ENCODE peak calls at places on chromosomes 6 and 20, in ten cellular contexts. One of them, this sample, is unnamed.

GRCh38 chr6:88013015-88013414 is 34.6 kb upstream of the SPACA1 start:
- DNase-seq in AG10803: no peak
- DNase-seq in brain microvascular endothelial cell: no peak
- DNase-seq in spleen: no peak
- DNase-seq in ascending aorta: no peak
- DNase-seq in nephron progenitor cell: no peak
- DNase-seq in GM20000: peak
- DNase-seq in heart left ventricle: no peak
- DNase-seq in H9: no peak
- DNase-seq in left ventricle myocardium inferior: no peak
- DNase-seq in this sample: no peak

GRCh38 chr6:411402-412145 is 20.0 kb downstream of the IRF4 start:
- DNase-seq in brain microvascular endothelial cell: no peak
- DNase-seq in AG10803: no peak
- DNase-seq in nephron progenitor cell: peak
- DNase-seq in GM20000: no peak
- DNase-seq in left ventricle myocardium inferior: no peak
- DNase-seq in spleen: no peak
- DNase-seq in H9: no peak
- DNase-seq in ascending aorta: no peak
- DNase-seq in heart left ventricle: no peak
- DNase-seq in this sample: no peak

GRCh38 chr20:24739751-24740150 is 209.3 kb upstream of the CST7 start:
- DNase-seq in heart left ventricle: no peak
- DNase-seq in brain microvascular endothelial cell: no peak
- DNase-seq in nephron progenitor cell: no peak
- DNase-seq in H9: no peak
- DNase-seq in left ventricle myocardium inferior: no peak
- DNase-seq in ascending aorta: no peak
- DNase-seq in spleen: no peak
- DNase-seq in AG10803: no peak
- DNase-seq in GM20000: no peak
- DNase-seq in this sample: no peak

GRCh38 chr6:845581-845980 is 152.6 kb upstream of the EXOC2 start:
- DNase-seq in H9: no peak
- DNase-seq in heart left ventricle: no peak
- DNase-seq in brain microvascular endothelial cell: no peak
- DNase-seq in ascending aorta: no peak
- DNase-seq in spleen: no peak
- DNase-seq in AG10803: no peak
- DNase-seq in left ventricle myocardium inferior: no peak
- DNase-seq in GM20000: no peak
- DNase-seq in nephron progenitor cell: no peak
- DNase-seq in this sample: no peak

GRCh38 chr6:127554435-127555006 is 22.5 kb upstream of the C6orf58 start:
- DNase-seq in spleen: no peak
- DNase-seq in ascending aorta: no peak
- DNase-seq in left ventricle myocardium inferior: no peak
- DNase-seq in heart left ventricle: no peak
- DNase-seq in brain microvascular endothelial cell: peak
- DNase-seq in H9: peak
- DNase-seq in GM20000: peak
- DNase-seq in AG10803: peak
- DNase-seq in nephron progenitor cell: no peak
- DNase-seq in this sample: no peak

GRCh38 chr6:82273295-82273694 is 25.8 kb upstream of the IBTK start:
- DNase-seq in AG10803: no peak
- DNase-seq in ascending aorta: no peak
- DNase-seq in spleen: no peak
- DNase-seq in brain microvascular endothelial cell: no peak
- DNase-seq in nephron progenitor cell: no peak
- DNase-seq in GM20000: no peak
- DNase-seq in H9: no peak
- DNase-seq in left ventricle myocardium inferior: no peak
- DNase-seq in heart left ventricle: no peak
- DNase-seq in this sample: no peak

GRCh38 chr6:119105262-119105661 is 26.8 kb upstream of the FAM184A start:
- DNase-seq in left ventricle myocardium inferior: no peak
- DNase-seq in H9: no peak
- DNase-seq in AG10803: no peak
- DNase-seq in brain microvascular endothelial cell: no peak
- DNase-seq in spleen: no peak
- DNase-seq in nephron progenitor cell: no peak
- DNase-seq in heart left ventricle: no peak
- DNase-seq in ascending aorta: no peak
- DNase-seq in GM20000: no peak
- DNase-seq in this sample: no peak

GRCh38 chr6:27619436-27619835 is 146.5 kb upstream of the ZNF184 start:
- DNase-seq in nephron progenitor cell: no peak
- DNase-seq in spleen: no peak
- DNase-seq in GM20000: no peak
- DNase-seq in AG10803: no peak
- DNase-seq in heart left ventricle: no peak
- DNase-seq in H9: no peak
- DNase-seq in brain microvascular endothelial cell: no peak
- DNase-seq in ascending aorta: no peak
- DNase-seq in left ventricle myocardium inferior: no peak
- DNase-seq in this sample: no peak

GRCh38 chr6:3811191-3811590 is 38.0 kb upstream of the FAM50B start:
- DNase-seq in heart left ventricle: no peak
- DNase-seq in AG10803: no peak
- DNase-seq in left ventricle myocardium inferior: no peak
- DNase-seq in GM20000: no peak
- DNase-seq in nephron progenitor cell: no peak
- DNase-seq in ascending aorta: no peak
- DNase-seq in brain microvascular endothelial cell: no peak
- DNase-seq in spleen: no peak
- DNase-seq in H9: no peak
- DNase-seq in this sample: no peak

GRCh38 chr6:20916081-20916480 is 381.8 kb downstream of the CDKAL1 start:
- DNase-seq in H9: no peak
- DNase-seq in GM20000: no peak
- DNase-seq in AG10803: peak
- DNase-seq in spleen: no peak
- DNase-seq in nephron progenitor cell: no peak
- DNase-seq in ascending aorta: no peak
- DNase-seq in heart left ventricle: no peak
- DNase-seq in left ventricle myocardium inferior: no peak
- DNase-seq in brain microvascular endothelial cell: peak
- DNase-seq in this sample: no peak

GRCh38 chr20:39036011-39036410 is 73.9 kb downstream of the DHX35 start:
- DNase-seq in ascending aorta: no peak
- DNase-seq in GM20000: no peak
- DNase-seq in spleen: no peak
- DNase-seq in H9: no peak
- DNase-seq in brain microvascular endothelial cell: peak
- DNase-seq in AG10803: peak
- DNase-seq in left ventricle myocardium inferior: no peak
- DNase-seq in heart left ventricle: no peak
- DNase-seq in nephron progenitor cell: no peak
- DNase-seq in this sample: no peak

GRCh38 chr6:71388068-71388744 is 99.6 kb downstream of the OGFRL1 start:
- DNase-seq in heart left ventricle: no peak
- DNase-seq in GM20000: no peak
- DNase-seq in nephron progenitor cell: no peak
- DNase-seq in spleen: no peak
- DNase-seq in ascending aorta: no peak
- DNase-seq in H9: no peak
- DNase-seq in brain microvascular endothelial cell: no peak
- DNase-seq in left ventricle myocardium inferior: no peak
- DNase-seq in AG10803: no peak
- DNase-seq in this sample: no peak

GRCh38 chr6:131136021-131136847 is 967 bp downstream of the AKAP7 start:
- DNase-seq in heart left ventricle: no peak
- DNase-seq in nephron progenitor cell: no peak
- DNase-seq in AG10803: peak
- DNase-seq in left ventricle myocardium inferior: no peak
- DNase-seq in GM20000: no peak
- DNase-seq in brain microvascular endothelial cell: peak
- DNase-seq in spleen: no peak
- DNase-seq in ascending aorta: no peak
- DNase-seq in H9: no peak
- DNase-seq in this sample: no peak

GRCh38 chr6:52995913-52996685 is 1.0 kb upstream of the GSTA4 start:
- DNase-seq in AG10803: peak
- DNase-seq in nephron progenitor cell: peak
- DNase-seq in spleen: peak
- DNase-seq in H9: peak
- DNase-seq in brain microvascular endothelial cell: peak
- DNase-seq in ascending aorta: no peak
- DNase-seq in GM20000: no peak
- DNase-seq in heart left ventricle: peak
- DNase-seq in left ventricle myocardium inferior: peak
- DNase-seq in this sample: peak

GRCh38 chr6:138724015-138724414 is 49.6 kb upstream of the CCDC28A start:
- DNase-seq in AG10803: peak
- DNase-seq in heart left ventricle: peak
- DNase-seq in spleen: no peak
- DNase-seq in brain microvascular endothelial cell: peak
- DNase-seq in GM20000: no peak
- DNase-seq in left ventricle myocardium inferior: peak
- DNase-seq in H9: no peak
- DNase-seq in nephron progenitor cell: no peak
- DNase-seq in ascending aorta: no peak
- DNase-seq in this sample: no peak

DNA sequence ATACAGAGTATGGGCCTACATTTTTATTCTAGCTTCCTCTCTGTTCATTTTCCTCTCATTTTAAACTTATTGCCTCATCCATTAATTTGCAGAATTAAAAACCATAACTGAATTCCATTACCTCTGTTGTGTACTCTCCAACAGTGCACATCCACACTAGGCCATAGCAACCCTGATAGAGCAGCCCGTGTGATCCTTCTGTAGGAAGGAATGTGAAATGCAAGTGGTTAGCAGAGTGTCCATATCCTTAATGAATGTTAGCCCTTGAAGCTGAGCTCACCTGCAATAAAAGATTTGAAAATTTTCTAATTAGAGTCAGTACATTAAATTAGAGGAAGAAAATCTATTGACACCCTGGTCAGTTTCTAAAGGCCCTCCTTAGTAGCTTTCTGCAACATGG is 6.5 kb upstream of the GRIK2 start:
- DNase-seq in left ventricle myocardium inferior: no peak
- DNase-seq in AG10803: no peak
- DNase-seq in H9: peak
- DNase-seq in brain microvascular endothelial cell: no peak
- DNase-seq in GM20000: no peak
- DNase-seq in heart left ventricle: no peak
- DNase-seq in spleen: no peak
- DNase-seq in ascending aorta: no peak
- DNase-seq in nephron progenitor cell: no peak
- DNase-seq in this sample: no peak
- TF ChIP-seq CTCF in left ventricle myocardium inferior: peak
- TF ChIP-seq CTCF in AG10803: peak
- TF ChIP-seq CTCF in H9: peak
- TF ChIP-seq CTCF in brain microvascular endothelial cell: peak
- TF ChIP-seq CTCF in GM20000: no peak
- TF ChIP-seq CTCF in heart left ventricle: no peak
- TF ChIP-seq CTCF in spleen: no peak
- TF ChIP-seq CTCF in ascending aorta: no peak
- TF ChIP-seq CTCF in nephron progenitor cell: peak
- TF ChIP-seq CTCF in this sample: peak

DNA sequence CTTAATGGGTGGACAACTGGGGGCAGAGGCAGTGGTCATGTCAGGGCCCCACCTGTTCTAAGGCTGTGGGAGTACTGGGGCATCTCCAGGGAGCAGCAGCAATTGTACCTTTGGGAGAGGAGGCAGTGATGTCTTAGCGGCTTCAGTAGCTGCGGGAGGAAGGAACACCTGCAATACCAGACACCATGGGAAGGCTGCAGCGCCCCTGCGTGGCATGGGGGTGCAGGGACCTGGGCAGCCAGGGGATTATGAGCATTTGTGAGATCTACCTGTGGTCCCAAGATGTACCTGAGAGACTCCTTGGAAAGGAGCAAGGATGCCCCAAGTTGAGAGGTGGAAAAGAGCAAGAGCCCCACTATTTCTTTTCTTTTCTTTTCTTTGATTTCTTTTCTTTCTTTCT is 112.1 kb upstream of the GPR6 start:
- DNase-seq in left ventricle myocardium inferior: no peak
- DNase-seq in spleen: no peak
- DNase-seq in H9: peak
- DNase-seq in heart left ventricle: no peak
- DNase-seq in GM20000: no peak
- DNase-seq in ascending aorta: no peak
- DNase-seq in nephron progenitor cell: no peak
- DNase-seq in brain microvascular endothelial cell: no peak
- DNase-seq in AG10803: no peak
- DNase-seq in this sample: no peak
- TF ChIP-seq CTCF in left ventricle myocardium inferior: no peak
- TF ChIP-seq CTCF in spleen: no peak
- TF ChIP-seq CTCF in H9: peak
- TF ChIP-seq CTCF in heart left ventricle: no peak
- TF ChIP-seq CTCF in GM20000: no peak
- TF ChIP-seq CTCF in ascending aorta: no peak
- TF ChIP-seq CTCF in nephron progenitor cell: no peak
- TF ChIP-seq CTCF in brain microvascular endothelial cell: peak
- TF ChIP-seq CTCF in AG10803: no peak
- TF ChIP-seq CTCF in this sample: no peak

DNA sequence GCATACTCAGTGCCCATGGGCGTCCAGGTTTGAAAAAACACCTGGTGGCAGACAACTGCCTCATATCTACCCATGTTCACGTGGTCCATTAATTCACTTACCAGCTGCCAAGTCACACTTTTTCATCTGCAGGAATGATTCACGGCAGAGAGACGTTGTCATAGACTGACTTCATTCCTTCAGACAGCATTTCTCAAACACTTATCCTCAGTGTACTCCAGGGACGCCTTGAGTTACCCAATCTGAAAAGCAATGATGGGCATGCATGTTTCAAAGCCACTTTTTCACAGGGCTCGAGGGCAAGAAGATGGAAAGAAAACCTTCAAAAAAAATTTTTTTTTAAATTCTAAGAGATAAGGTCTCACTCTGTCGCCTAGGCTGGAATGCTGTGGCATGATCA is 6.0 kb downstream of the MMP24OS start:
- DNase-seq in GM20000: no peak
- DNase-seq in left ventricle myocardium inferior: no peak
- DNase-seq in ascending aorta: no peak
- DNase-seq in spleen: no peak
- DNase-seq in heart left ventricle: no peak
- DNase-seq in nephron progenitor cell: no peak
- DNase-seq in AG10803: peak
- DNase-seq in H9: no peak
- DNase-seq in brain microvascular endothelial cell: peak
- DNase-seq in this sample: no peak
- TF ChIP-seq CTCF in GM20000: no peak
- TF ChIP-seq CTCF in left ventricle myocardium inferior: no peak
- TF ChIP-seq CTCF in ascending aorta: no peak
- TF ChIP-seq CTCF in spleen: no peak
- TF ChIP-seq CTCF in heart left ventricle: no peak
- TF ChIP-seq CTCF in nephron progenitor cell: no peak
- TF ChIP-seq CTCF in AG10803: no peak
- TF ChIP-seq CTCF in H9: no peak
- TF ChIP-seq CTCF in brain microvascular endothelial cell: no peak
- TF ChIP-seq CTCF in this sample: no peak

DNA sequence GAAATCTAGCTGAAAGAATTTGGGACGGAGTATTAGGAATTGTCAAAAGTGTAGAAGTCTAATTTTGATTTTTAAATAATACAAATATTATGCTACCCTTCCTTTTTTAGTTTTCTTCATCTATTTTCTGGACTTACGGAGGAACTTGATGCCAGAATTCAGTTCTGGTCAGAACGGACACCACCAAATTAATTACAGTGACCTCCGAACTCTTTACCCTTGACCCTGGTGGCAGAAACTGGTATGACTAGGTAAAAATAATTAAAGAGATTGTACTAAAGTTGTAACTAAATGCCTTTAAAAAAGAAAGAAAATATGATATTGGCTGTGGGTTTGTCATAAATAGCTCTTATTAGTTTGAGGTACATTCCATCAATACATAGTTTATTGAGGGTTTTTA is 751.1 kb upstream of the MAP3K7 start:
- DNase-seq in ascending aorta: no peak
- DNase-seq in nephron progenitor cell: no peak
- DNase-seq in H9: no peak
- DNase-seq in AG10803: no peak
- DNase-seq in spleen: no peak
- DNase-seq in heart left ventricle: no peak
- DNase-seq in GM20000: no peak
- DNase-seq in left ventricle myocardium inferior: no peak
- DNase-seq in brain microvascular endothelial cell: no peak
- DNase-seq in this sample: no peak
- TF ChIP-seq CTCF in ascending aorta: no peak
- TF ChIP-seq CTCF in nephron progenitor cell: peak
- TF ChIP-seq CTCF in H9: peak
- TF ChIP-seq CTCF in AG10803: no peak
- TF ChIP-seq CTCF in spleen: no peak
- TF ChIP-seq CTCF in heart left ventricle: peak
- TF ChIP-seq CTCF in GM20000: no peak
- TF ChIP-seq CTCF in left ventricle myocardium inferior: peak
- TF ChIP-seq CTCF in brain microvascular endothelial cell: peak
- TF ChIP-seq CTCF in this sample: peak

This sample was measured in glutamatergic neuron.